ENCODE peak calls at places on chromosomes 11 and 22, in six cellular contexts. C, M, X, Z, Q and L are unnamed samples.

GRCh38 chr11:69317401-69318092 is 23.6 kb downstream of the MYEOV start:
- DNase-seq in C (no peak), M (no peak), X (no peak), Z (no peak), Q (no peak), L (no peak)

GRCh38 chr11:43937434-43938411 is 4.7 kb upstream of the C11orf96 start:
- DNase-seq in C (no peak), M (no peak), X (peak; percentile 27), Z (peak; percentile 77), Q (no peak), L (no peak)

GRCh38 chr11:33733978-33734377 is 2.2 kb downstream of the CD59 start:
- DNase-seq in C (no peak), M (no peak), X (no peak), Z (no peak), Q (no peak), L (no peak)

GRCh38 chr11:112564228-112564955 is 303.7 kb upstream of the PLET1 start:
- DNase-seq in C (no peak), M (no peak), X (no peak), Z (peak; percentile 60), Q (no peak), L (peak; percentile 8)

GRCh38 chr11:18792066-18792591 is 531 bp upstream of the PTPN5 start:
- DNase-seq in C (no peak), M (no peak), X (no peak), Z (no peak), Q (no peak), L (no peak)

GRCh38 chr11:868802-869201 is 26.1 kb downstream of the TSPAN4 start:
- DNase-seq in C (no peak), M (no peak), X (no peak), Z (no peak), Q (no peak), L (no peak)

GRCh38 chr11:46895821-46896220 is 22.5 kb downstream of the LRP4 start:
- DNase-seq in C (peak; percentile 85), M (peak; percentile 88), X (no peak), Z (no peak), Q (no peak), L (peak; percentile 32)

GRCh38 chr11:6646631-6647281 is 8.9 kb downstream of the DCHS1 start:
- DNase-seq in C (no peak), M (no peak), X (no peak), Z (no peak), Q (no peak), L (no peak)

GRCh38 chr11:37504925-37505324 is 906.9 kb upstream of the RAG2 start:
- DNase-seq in C (no peak), M (no peak), X (no peak), Z (peak; percentile 95), Q (no peak), L (no peak)

GRCh38 chr22:42439821-42440674 is 7.8 kb upstream of the NFAM1 start:
- DNase-seq in C (no peak), M (no peak), X (no peak), Z (peak; percentile 35), Q (no peak), L (no peak)

GRCh38 chr11:78250099-78250498 is 61.4 kb downstream of the USP35 start:
- DNase-seq in C (no peak), M (no peak), X (no peak), Z (no peak), Q (no peak), L (no peak)

GRCh38 chr11:19187880-19188279 is 13.9 kb downstream of the CSRP3 start:
- DNase-seq in C (no peak), M (no peak), X (no peak), Z (no peak), Q (no peak), L (no peak)

GRCh38 chr11:78698612-78699011 is 123.9 kb upstream of the NARS2 start:
- DNase-seq in C (no peak), M (peak; percentile 11), X (no peak), Z (peak; percentile 73), Q (no peak), L (no peak)

GRCh38 chr11:121391914-121392313 is 60.2 kb upstream of the SORL1 start:
- DNase-seq in C (no peak), M (peak; percentile 47), X (no peak), Z (peak; percentile 75), Q (no peak), L (no peak)

GRCh38 chr11:2461253-2462091 is 16.7 kb downstream of the KCNQ1 start:
- DNase-seq in C (no peak), M (no peak), X (no peak), Z (no peak), Q (no peak), L (no peak)

GRCh38 chr11:31809857-31810778 is 1.0 kb downstream of the PAX6 start:
- DNase-seq in C (no peak), M (peak; percentile 25), X (no peak), Z (peak; percentile 49), Q (no peak), L (no peak)

GRCh38 chr11:57482782-57483569 is 22.6 kb downstream of the RTN4RL2 start:
- DNase-seq in C (no peak), M (peak; percentile 68), X (no peak), Z (peak; percentile 36), Q (no peak), L (no peak)

GRCh38 chr11:114075891-114076441 is 16.5 kb downstream of the ZBTB16 start:
- DNase-seq in C (no peak), M (peak; percentile 53), X (peak; percentile 6), Z (peak; percentile 41), Q (no peak), L (no peak)